ENCODE peak calls at places on chromosomes 5 and 9, in four cellular contexts. J, L, U and W are unnamed samples.

GRCh38 chr9:33737811-33738606 is 57.4 kb upstream of the PRSS3 start:
- DNase-seq in J (peak), U (peak), L (peak), W (peak)

GRCh38 chr9:136182850-136183422 is 22.0 kb downstream of the LHX3 start:
- DNase-seq in U (no peak), L (no peak), J (no peak), W (no peak)

GRCh38 chr9:79763861-79764260 is 192.1 kb downstream of the TLE4 start:
- DNase-seq in U (no peak), L (peak), J (no peak), W (no peak)

GRCh38 chr9:134358026-134358967 is 32.0 kb downstream of the RXRA start:
- DNase-seq in J (no peak), L (peak), U (no peak), W (no peak)

GRCh38 chr5:173640166-173640804 is 23.8 kb upstream of the BOD1 start:
- DNase-seq in L (no peak), U (no peak), J (no peak), W (no peak)

GRCh38 chr5:87844449-87844848 is 424.2 kb downstream of the TMEM161B start:
- DNase-seq in L (no peak), U (no peak), J (peak), W (no peak)

GRCh38 chr5:43020294-43020711 is 19.8 kb downstream of the ANXA2R start:
- DNase-seq in U (no peak), J (no peak), L (peak), W (peak)

GRCh38 chr9:32570262-32570661 is 2.7 kb downstream of the NDUFB6 start:
- DNase-seq in U (no peak), J (no peak), L (no peak), W (no peak)

GRCh38 chr9:75101004-75101601 is 12.8 kb downstream of the OSTF1 start:
- DNase-seq in U (no peak), L (no peak), J (no peak), W (no peak)

GRCh38 chr5:126462239-126463014 is 39.2 kb downstream of the GRAMD2B start:
- DNase-seq in J (no peak), U (peak), L (peak), W (no peak)

GRCh38 chr9:99878651-99879050 is 27.8 kb upstream of the STX17 start:
- DNase-seq in J (no peak), L (peak), U (peak), W (no peak)

GRCh38 chr5:121189569-121190305 is 661.9 kb upstream of the FTMT start:
- DNase-seq in U (no peak), L (peak), J (no peak), W (no peak)

GRCh38 chr5:115894342-115894741 is 52.6 kb downstream of the AP3S1 start:
- DNase-seq in L (no peak), J (no peak), U (no peak), W (no peak)

GRCh38 chr5:95973793-95974325 is 12.2 kb upstream of the ELL2 start:
- DNase-seq in U (no peak), L (peak), J (peak), W (peak)

GRCh38 chr5:174723979-174724483 is 351 bp upstream of the MSX2 start:
- DNase-seq in J (peak), U (peak), L (no peak), W (no peak)

GRCh38 chr5:93359296-93359957 is 221.6 kb downstream of the NR2F1-AS1 start:
- DNase-seq in U (peak), L (peak), J (peak), W (peak)

GRCh38 chr9:133708123-133708769 is 29.9 kb downstream of the SARDH start:
- DNase-seq in U (no peak), L (no peak), J (no peak), W (no peak)

GRCh38 chr5:62632181-62632580 is 53.6 kb downstream of the LRRC70 start:
- DNase-seq in J (no peak), L (no peak), U (no peak), W (no peak)

GRCh38 chr9:110076894-110077725 is 130.8 kb downstream of the C9orf152 start:
- DNase-seq in L (peak), U (peak), J (peak), W (no peak)

GRCh38 chr9:16276866-16277265 is 593.6 kb downstream of the BNC2 start:
- DNase-seq in U (no peak), J (no peak), L (no peak), W (no peak)

GRCh38 chr5:68395844-68396523 is 180.4 kb downstream of the PIK3R1 start:
- DNase-seq in U (no peak), J (no peak), L (no peak), W (peak)

GRCh38 chr5:142977363-142978051 is 207.3 kb downstream of the ARHGAP26 start:
- DNase-seq in J (no peak), U (peak), L (peak), W (no peak)